ENCODE peak calls at places on chromosomes 4 and X, in nine cellular contexts. N is brain microvascular endothelial cell, D is NCI-H146, X is GM03348, U is lung, T is anterior cingulate cortex, Z is B cell, S is SHP77 treated with DMSO at 0.1 percent for 48 hours, E is ecto neural progenitor cell. O is an unnamed sample.

GRCh38 chr4:180356766-180357165 is 1886.4 kb upstream of the TENM3 start:
- DNase-seq in N (no peak), D (no peak), X (no peak), U (no peak), T (no peak), Z (no peak), S (no peak), E (no peak), O (no peak)

GRCh38 chr4:94032754-94033153 is 174.9 kb upstream of the SMARCAD1 start:
- DNase-seq in N (peak), D (no peak), X (peak), U (no peak), T (no peak), Z (no peak), S (no peak), E (no peak), O (no peak)

GRCh38 chr4:845836-846251 is 19.9 kb upstream of the CPLX1 start:
- DNase-seq in N (no peak), D (no peak), X (peak), U (no peak), T (no peak), Z (no peak), S (no peak), E (no peak), O (no peak)

GRCh38 chr4:128354205-128354821 is 66.7 kb upstream of the PGRMC2 start:
- DNase-seq in N (peak), D (no peak), X (peak), U (peak), T (no peak), Z (no peak), S (peak), E (no peak), O (no peak)

GRCh38 chr4:8699479-8700145 is 107.0 kb downstream of the CPZ start:
- DNase-seq in N (no peak), D (no peak), X (no peak), U (no peak), T (no peak), Z (no peak), S (no peak), E (peak), O (peak)

GRCh38 chr4:188992706-188993105 is 853.5 kb downstream of the TRIML1 start:
- DNase-seq in N (no peak), D (no peak), X (peak), U (no peak), T (no peak), Z (no peak), S (no peak), E (no peak), O (no peak)

GRCh38 chrX:149470960-149471359 is 34.1 kb downstream of the IDS start:
- DNase-seq in N (peak), D (peak), X (peak), U (peak), T (peak), Z (peak), S (peak), E (peak), O (peak)

GRCh38 chr4:153154010-153154975 is 50.0 kb upstream of the TRIM2 start:
- DNase-seq in N (peak), D (peak), X (peak), U (peak), T (no peak), Z (no peak), S (no peak), E (no peak), O (peak)

GRCh38 chr4:78439328-78439727 is 112.2 kb upstream of the ANXA3 start:
- DNase-seq in N (no peak), D (no peak), X (no peak), U (no peak), T (no peak), Z (no peak), S (no peak), E (no peak), O (no peak)

GRCh38 chr4:185865901-185866328 is 53.9 kb upstream of the SORBS2 start:
- DNase-seq in N (peak), D (no peak), X (peak), U (no peak), T (no peak), Z (no peak), S (no peak), E (no peak), O (peak)

GRCh38 chr4:40843696-40844095 is 93.9 kb downstream of the NSUN7 start:
- DNase-seq in N (no peak), D (peak), X (no peak), U (no peak), T (no peak), Z (peak), S (no peak), E (no peak), O (no peak)

GRCh38 chr4:82043081-82043808 is 330.5 kb downstream of the HNRNPD start:
- DNase-seq in N (no peak), D (peak), X (no peak), U (peak), T (no peak), Z (no peak), S (no peak), E (peak), O (no peak)

GRCh38 chr4:1623390-1623789 is 60.7 kb downstream of the FAM53A start:
- DNase-seq in N (no peak), D (no peak), X (no peak), U (no peak), T (no peak), Z (no peak), S (no peak), E (no peak), O (no peak)

GRCh38 chr4:139770361-139770760 is 104.7 kb downstream of the MGST2 start:
- DNase-seq in N (no peak), D (no peak), X (no peak), U (no peak), T (no peak), Z (no peak), S (no peak), E (no peak), O (no peak)

GRCh38 chr4:85701881-85702321 is 227.0 kb downstream of the ARHGAP24 start:
- DNase-seq in N (no peak), D (no peak), X (peak), U (no peak), T (no peak), Z (peak), S (no peak), E (no peak), O (no peak)

GRCh38 chr4:38667005-38667771 is 3.2 kb downstream of the KLF3 start:
- DNase-seq in N (peak), D (peak), X (peak), U (peak), T (no peak), Z (peak), S (peak), E (peak), O (peak)

GRCh38 chr4:83691998-83692397 is 156.1 kb downstream of the GPAT3 start:
- DNase-seq in N (no peak), D (no peak), X (no peak), U (no peak), T (no peak), Z (no peak), S (no peak), E (no peak), O (no peak)